ENCODE peak calls at places on chromosome 5, in four cellular contexts. U, L, D and C are unnamed samples.

GRCh38 chr5:65809817-65810531 is 88.0 kb downstream of the NLN start:
- DNase-seq in U (no peak), L (no peak), D (peak; percentile 79), C (no peak)

GRCh38 chr5:111461261-111461671 is 51.1 kb downstream of the STARD4 start:
- DNase-seq in U (no peak), L (no peak), D (no peak), C (peak; percentile 54)

GRCh38 chr5:169095976-169096375 is 205.0 kb downstream of the SLIT3 start:
- DNase-seq in U (no peak), L (no peak), D (no peak), C (no peak)

GRCh38 chr5:156936972-156937371 is 26.1 kb downstream of the TIMD4 start:
- DNase-seq in U (no peak), L (no peak), D (no peak), C (no peak)

GRCh38 chr5:128062172-128062746 is 21.3 kb upstream of the SLC12A2 start:
- DNase-seq in U (no peak), L (no peak), D (no peak), C (no peak)

GRCh38 chr5:170273968-170274710 is 23.4 kb downstream of the LCP2 start:
- DNase-seq in U (peak; percentile 67), L (no peak), D (no peak), C (peak; percentile 42)

GRCh38 chr5:78320461-78320860 is 26.0 kb upstream of the AP3B1 start:
- DNase-seq in U (no peak), L (peak; percentile 85), D (no peak), C (peak; percentile 55)

GRCh38 chr5:32076699-32077695 is 97.1 kb downstream of the GOLPH3 start:
- DNase-seq in U (peak; percentile 55), L (peak; percentile 73), D (peak; percentile 39), C (peak; percentile 77)

GRCh38 chr5:37054391-37054790 is 177.8 kb downstream of the NIPBL start:
- DNase-seq in U (no peak), L (peak; percentile 96), D (no peak), C (no peak)

GRCh38 chr5:116576043-116576713 is 1.6 kb upstream of the SEMA6A start:
- DNase-seq in U (no peak), L (peak; percentile 84), D (peak; percentile 67), C (peak; percentile 96)

GRCh38 chr5:76851713-76852369 is 2.0 kb downstream of the S100Z start:
- DNase-seq in U (no peak), L (no peak), D (no peak), C (no peak)

GRCh38 chr5:163504091-163504931 is 1.1 kb upstream of the MAT2B start:
- DNase-seq in U (peak; percentile 28), L (peak; percentile 75), D (peak; percentile 57), C (peak; percentile 92)

GRCh38 chr5:151881626-151882225 is 42.9 kb downstream of the GLRA1 start:
- DNase-seq in U (no peak), L (no peak), D (no peak), C (no peak)

GRCh38 chr5:134458676-134459403 is 47.2 kb upstream of the CDKN2AIPNL start:
- DNase-seq in U (no peak), L (no peak), D (no peak), C (no peak)

GRCh38 chr5:132054697-132055440 is 5.6 kb upstream of the IL3 start:
- DNase-seq in U (no peak), L (no peak), D (no peak), C (no peak)

GRCh38 chr5:140358738-140359310 is 1.2 kb upstream of the SLC4A9 start:
- DNase-seq in U (no peak), L (peak; percentile 72), D (no peak), C (peak; percentile 57)

GRCh38 chr5:154756871-154757646 is 1.9 kb downstream of the LARP1 start:
- DNase-seq in U (peak; percentile 44), L (peak; percentile 30), D (peak; percentile 64), C (peak; percentile 68)

GRCh38 chr5:175895701-175896102 is 24.3 kb downstream of the CPLX2 start:
- DNase-seq in U (peak; percentile 58), L (no peak), D (no peak), C (no peak)

GRCh38 chr5:151696470-151697061 is 9.9 kb upstream of the SPARC start:
- DNase-seq in U (no peak), L (no peak), D (peak; percentile 25), C (peak; percentile 79)

GRCh38 chr5:74017786-74018211 is 391.8 kb downstream of the ARHGEF28 start:
- DNase-seq in U (no peak), L (no peak), D (no peak), C (no peak)

GRCh38 chr5:60674251-60674650 is 25.7 kb downstream of the DEPDC1B start:
- DNase-seq in U (no peak), L (no peak), D (no peak), C (no peak)

GRCh38 chr5:113487779-113488644 is at the start of gene MCC:
- DNase-seq in U (peak; percentile 34), L (peak; percentile 56), D (peak; percentile 70), C (peak; percentile 96)

GRCh38 chr5:160001457-160001856 is 7.5 kb upstream of the TTC1 start:
- DNase-seq in U (no peak), L (no peak), D (peak; percentile 51), C (no peak)

GRCh38 chr5:1005904-1006655 is 2.5 kb upstream of the NKD2 start:
- DNase-seq in U (no peak), L (no peak), D (peak; percentile 5), C (no peak)

GRCh38 chr5:10987881-10988504 is 227.0 kb upstream of the DAP start:
- DNase-seq in U (peak; percentile 44), L (peak; percentile 34), D (peak; percentile 71), C (peak; percentile 91)

GRCh38 chr5:16733597-16733996 is 116.8 kb upstream of the RETREG1 start:
- DNase-seq in U (no peak), L (peak; percentile 24), D (no peak), C (no peak)

GRCh38 chr5:113375492-113376060 is 59.2 kb downstream of the TSSK1B start:
- DNase-seq in U (no peak), L (no peak), D (no peak), C (peak; percentile 54)

GRCh38 chr5:26205146-26205545 is 833.2 kb downstream of the CDH9 start:
- DNase-seq in U (no peak), L (no peak), D (no peak), C (no peak)

GRCh38 chr5:54159153-54159836 is 151.1 kb downstream of the ARL15 start:
- DNase-seq in U (no peak), L (no peak), D (no peak), C (no peak)

GRCh38 chr5:71877511-71877910 is 158.4 kb downstream of the CARTPT start:
- DNase-seq in U (no peak), L (no peak), D (no peak), C (no peak)

GRCh38 chr5:37737326-37738056 is 102.3 kb downstream of the GDNF start:
- DNase-seq in U (no peak), L (no peak), D (no peak), C (no peak)

GRCh38 chr5:32274548-32275420 is 38.0 kb downstream of the MTMR12 start:
- DNase-seq in U (no peak), L (no peak), D (no peak), C (peak; percentile 56)